ENCODE peak calls at places on chromosomes 4 and X, in nine cellular contexts. F, Q, D, Y, R, S, O, L and T are unnamed samples.
A peak's percentile ranks its signal among the peaks of the same experiment; 100 is the strongest.

GRCh38 chr4:7929530-7929951 is 10.1 kb downstream of the AFAP1 start:
- DNase-seq in L (peak; percentile 76), Q (no peak), O (no peak), Y (no peak), R (peak; percentile 74), S (no peak), D (peak; percentile 90), F (no peak), T (no peak)

GRCh38 chr4:39785031-39785430 is 87.1 kb downstream of the UBE2K start:
- DNase-seq in S (no peak), O (no peak), L (no peak), F (no peak), Y (no peak), R (no peak), Q (no peak), D (no peak), T (no peak)

GRCh38 chrX:110852180-110852579 is 56.6 kb upstream of the CHRDL1 start:
- DNase-seq in L (no peak), F (peak; percentile 5), S (peak; percentile 20), D (no peak), Q (no peak), R (peak; percentile 37), O (no peak), Y (no peak), T (no peak)

GRCh38 chrX:39149761-39150160 is 348.5 kb downstream of the MID1IP1 start:
- DNase-seq in Q (peak; percentile 11), D (peak; percentile 12), F (peak; percentile 40), S (peak; percentile 68), L (peak; percentile 72), O (peak; percentile 62), Y (peak; percentile 59), R (peak; percentile 71), T (no peak)

GRCh38 chr4:126899382-126899801 is 733.4 kb upstream of the INTU start:
- DNase-seq in S (no peak), R (no peak), D (peak; percentile 72), Y (no peak), O (no peak), Q (no peak), F (peak; percentile 94), L (no peak), T (no peak)

GRCh38 chrX:128294198-128294597 is 242.0 kb upstream of the ACTRT1 start:
- DNase-seq in D (no peak), L (no peak), Q (no peak), F (no peak), R (no peak), O (no peak), Y (no peak), S (no peak), T (no peak)

GRCh38 chrX:149903889-149904748 is 23.1 kb downstream of the MAGEA8 start:
- DNase-seq in F (peak; percentile 6), Y (no peak), Q (no peak), D (no peak), L (no peak), S (no peak), R (peak; percentile 21), O (no peak), T (no peak)

GRCh38 chr4:74118600-74119351 is 19.8 kb upstream of the CXCL2 start:
- DNase-seq in D (no peak), L (no peak), O (no peak), S (no peak), Q (no peak), R (no peak), Y (no peak), F (no peak), T (no peak)

GRCh38 chr4:8524595-8525382 is 55.4 kb upstream of the GPR78 start:
- DNase-seq in R (no peak), O (no peak), F (no peak), D (no peak), Y (no peak), L (no peak), S (no peak), Q (no peak), T (no peak)

GRCh38 chrX:68045008-68045577 is 388.2 kb downstream of the OPHN1 start:
- DNase-seq in D (no peak), Y (no peak), O (no peak), S (no peak), F (peak; percentile 40), R (no peak), Q (no peak), L (no peak), T (no peak)

GRCh38 chr4:74156521-74156920 is 1.4 kb upstream of the MTHFD2L start:
- DNase-seq in Y (no peak), O (no peak), S (no peak), L (no peak), D (no peak), R (no peak), F (no peak), Q (no peak), T (no peak)

GRCh38 chr4:37470243-37470642 is 215.9 kb downstream of the RELL1 start:
- DNase-seq in O (no peak), F (no peak), S (no peak), L (no peak), Y (no peak), R (no peak), Q (no peak), D (no peak), T (no peak)

GRCh38 chr4:186845137-186845842 is 121.6 kb upstream of the FAT1 start:
- DNase-seq in Y (no peak), F (peak; percentile 97), L (no peak), S (no peak), R (no peak), O (no peak), D (peak; percentile 80), Q (no peak), T (peak; percentile 62)

GRCh38 chr4:79917246-79917645 is 155.8 kb downstream of the ANTXR2 start:
- DNase-seq in F (peak; percentile 44), R (peak; percentile 85), Q (no peak), L (no peak), O (peak; percentile 43), D (peak; percentile 32), Y (peak; percentile 56), S (peak; percentile 57), T (no peak)

GRCh38 chr4:785332-786073 is 40.4 kb downstream of the CPLX1 start:
- DNase-seq in Q (no peak), F (no peak), R (peak; percentile 90), S (no peak), D (no peak), O (no peak), L (peak; percentile 62), Y (no peak), T (no peak)

GRCh38 chr4:110808371-110808878 is 185.5 kb upstream of the PITX2 start:
- DNase-seq in Y (no peak), D (peak; percentile 2), F (peak; percentile 65), S (no peak), R (no peak), Q (no peak), L (no peak), O (no peak), T (peak; percentile 26)

GRCh38 chrX:115017455-115017854 is at the start of gene IL13RA2:
- DNase-seq in Q (no peak), F (no peak), L (no peak), D (no peak), R (peak; percentile 9), Y (no peak), O (no peak), S (peak; percentile 41), T (no peak)

GRCh38 chr4:108139089-108139488 is 29.6 kb downstream of the LEF1 start:
- DNase-seq in O (no peak), Y (no peak), Q (no peak), F (no peak), R (no peak), L (no peak), S (no peak), D (no peak), T (no peak)
- H3K4me3 ChIP-seq in O (no peak overlapping the region), Y (no peak overlapping the region), Q (no peak overlapping the region), F (no peak overlapping the region), R (no peak overlapping the region), L (no peak overlapping the region), S (no peak overlapping the region), D (no peak overlapping the region), T (no peak overlapping the region)

GRCh38 chr4:4254666-4255065 is 6.6 kb upstream of the TMEM128 start:
- DNase-seq in R (no peak), O (no peak), F (no peak), D (no peak), L (no peak), S (no peak), Y (no peak), Q (no peak), T (no peak)

GRCh38 chr4:4256799-4257198 is 8.8 kb upstream of the TMEM128 start:
- DNase-seq in D (peak; percentile 41), Y (no peak), R (peak; percentile 7), F (no peak), L (no peak), O (no peak), S (no peak), Q (no peak), T (no peak)

GRCh38 chr4:4259484-4260100 is 11.6 kb upstream of the TMEM128 start:
- DNase-seq in Y (no peak), F (no peak), L (no peak), D (no peak), S (no peak), O (no peak), Q (no peak), R (peak; percentile 9), T (no peak)

GRCh38 chr4:4260185-4260751 is 12.2 kb upstream of the TMEM128 start:
- DNase-seq in O (no peak), Q (no peak), Y (no peak), F (peak; percentile 63), L (no peak), D (peak; percentile 50), S (no peak), R (peak; percentile 26), T (no peak)
- TF ChIP-seq CTCF in O (peak; percentile 86), Q (no peak), Y (no peak), F (peak; percentile 59), L (no peak), D (peak; percentile 54), S (peak; percentile 53), R (peak; percentile 44), T (peak; percentile 34)

DNA sequence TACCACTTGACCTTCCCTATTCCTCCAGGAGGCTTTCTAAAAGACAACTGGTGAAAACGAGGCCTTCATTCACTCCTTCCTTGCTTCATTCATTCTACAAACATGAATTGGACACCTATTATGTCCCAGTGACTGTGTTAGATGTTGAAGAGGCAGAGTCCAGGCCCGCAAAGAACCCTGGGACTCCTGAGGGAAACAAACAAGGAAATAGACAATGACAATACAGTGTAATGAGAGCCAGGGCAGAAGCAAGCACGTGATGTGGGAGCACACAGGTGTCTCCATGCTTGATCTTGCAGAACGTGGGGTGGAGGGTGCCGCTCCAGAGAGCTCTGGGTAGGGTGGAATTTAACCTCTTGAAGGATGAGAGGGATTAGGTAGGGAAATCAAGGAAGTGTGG is 137.6 kb upstream of the KLF3 start:
- DNase-seq in O (no peak), S (no peak), L (no peak), Q (no peak), D (no peak), Y (no peak), R (no peak), F (no peak), T (no peak)
- H3K36me3 ChIP-seq in O (no peaks in the 10 kb centered on the region), S (no peaks in the 10 kb centered on the region), L (no peaks in the 10 kb centered on the region), Q (no peaks in the 10 kb centered on the region), D (no peaks in the 10 kb centered on the region), Y (no peaks in the 10 kb centered on the region), R (no peaks in the 10 kb centered on the region), F (no peaks in the 10 kb centered on the region), T (no peaks in the 10 kb centered on the region)

DNA sequence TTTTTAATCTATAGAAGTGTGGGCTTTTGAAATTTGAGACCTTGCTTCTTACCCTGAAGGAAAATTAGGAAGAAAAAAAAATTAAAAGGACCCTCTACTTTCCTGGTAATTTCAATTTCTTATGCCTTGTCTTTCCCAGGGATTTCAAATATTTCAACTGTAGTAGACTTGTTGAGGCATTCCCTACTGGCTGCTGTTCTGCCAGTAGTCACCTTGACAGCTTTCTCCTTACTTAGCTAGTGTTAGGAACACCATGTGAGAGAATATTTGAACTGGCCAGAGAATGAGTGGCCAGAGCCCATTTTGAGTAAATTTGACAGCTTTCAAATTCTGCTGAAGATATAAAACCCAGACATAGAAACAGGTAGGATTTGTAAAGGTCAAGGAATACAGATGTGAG is 24.0 kb upstream of the GBA3 start:
- DNase-seq in L (no peak), O (no peak), Y (no peak), S (no peak), D (no peak), Q (no peak), F (no peak), R (no peak), T (no peak)
- H3K4me3 ChIP-seq in L (no peak overlapping the region), O (peak overlapping the region; percentile 25), Y (no peak overlapping the region), S (no peak overlapping the region), D (no peak overlapping the region), Q (peak overlapping the region; percentile 40), F (no peak overlapping the region), R (no peak overlapping the region), T (no peak overlapping the region)